ENCODE peak calls at places on chromosome 13, in seven cellular contexts. Z, F, S, I, V, Q and K are unnamed samples.

GRCh38 chr13:73778242-73778864 is 355.9 kb downstream of the KLF12 start:
- DNase-seq in V (no peak), S (no peak), F (no peak), Q (no peak), I (no peak), Z (no peak), K (no peak)

GRCh38 chr13:31452525-31452924 is 252.8 kb downstream of the B3GLCT start:
- DNase-seq in F (no peak), S (no peak), Z (no peak), V (no peak), I (no peak), Q (no peak), K (no peak)

GRCh38 chr13:74026753-74027152 is 107.5 kb downstream of the KLF12 start:
- DNase-seq in I (peak; percentile 57), V (no peak), Z (peak; percentile 62), S (peak; percentile 37), F (no peak), Q (no peak), K (no peak)

GRCh38 chr13:43293986-43294880 is 270.8 kb downstream of the DNAJC15 start:
- DNase-seq in F (no peak), S (peak; percentile 43), I (peak; percentile 56), Z (no peak), V (peak; percentile 95), Q (no peak), K (no peak)

GRCh38 chr13:42991892-42992584 is at the start of gene EPSTI1:
- DNase-seq in Z (peak; percentile 57), S (peak; percentile 74), Q (peak; percentile 65), V (peak; percentile 87), F (peak; percentile 66), I (peak; percentile 68), K (peak; percentile 66)

GRCh38 chr13:71712988-71713653 is 153.9 kb downstream of the DACH1 start:
- DNase-seq in S (no peak), Q (no peak), F (no peak), Z (no peak), V (peak; percentile 12), I (peak; percentile 1), K (no peak)

GRCh38 chr13:99086869-99087129 is 108.9 kb upstream of the DOCK9 start:
- DNase-seq in V (no peak), Q (no peak), Z (peak; percentile 21), F (peak; percentile 40), I (peak; percentile 30), S (no peak), K (peak; percentile 60)

GRCh38 chr13:65378943-65379519 is 1851.1 kb downstream of the PCDH9 start:
- DNase-seq in I (peak; percentile 32), Q (no peak), V (peak; percentile 1), S (peak; percentile 27), Z (no peak), F (no peak), K (no peak)

GRCh38 chr13:77720988-77721387 is 23.5 kb downstream of the SLAIN1 start:
- DNase-seq in Q (no peak), I (no peak), S (no peak), Z (no peak), V (no peak), F (no peak), K (no peak)

GRCh38 chr13:97781891-97782305 is 171.6 kb upstream of the IPO5 start:
- DNase-seq in Q (no peak), Z (no peak), V (no peak), S (no peak), I (peak; percentile 1), F (no peak), K (no peak)

GRCh38 chr13:49308104-49308875 is 60.6 kb downstream of the CDADC1 start:
- DNase-seq in S (peak; percentile 66), V (peak; percentile 62), Q (peak; percentile 71), Z (no peak), I (peak; percentile 55), F (peak; percentile 91), K (no peak)

GRCh38 chr13:107266657-107267056 is 698.7 kb upstream of the ARGLU1 start:
- DNase-seq in Z (no peak), Q (no peak), V (peak; percentile 23), S (no peak), I (no peak), F (no peak), K (no peak)

GRCh38 chr13:78478183-78478582 is 125.2 kb downstream of the POU4F1 start:
- DNase-seq in Q (no peak), I (no peak), F (no peak), V (no peak), Z (no peak), S (no peak), K (no peak)

GRCh38 chr13:40072663-40073120 is 417.2 kb downstream of the COG6 start:
- DNase-seq in V (no peak), F (no peak), I (no peak), Q (no peak), Z (no peak), S (no peak), K (no peak)

GRCh38 chr13:41613471-41613870 is 156.1 kb downstream of the RGCC start:
- DNase-seq in Z (no peak), Q (no peak), I (no peak), F (no peak), V (no peak), S (no peak), K (no peak)

GRCh38 chr13:98874029-98874397 is 103.9 kb downstream of the DOCK9 start:
- DNase-seq in F (no peak), Z (no peak), I (peak; percentile 13), Q (no peak), S (no peak), V (no peak), K (no peak)

GRCh38 chr13:81493144-81493543 is 1152.2 kb upstream of the SPRY2 start:
- DNase-seq in Q (no peak), S (no peak), V (no peak), F (no peak), Z (no peak), I (no peak), K (no peak)

GRCh38 chr13:106182404-106182803 is 353.1 kb downstream of the EFNB2 start:
- DNase-seq in F (no peak), S (peak; percentile 92), V (peak; percentile 91), Z (no peak), I (peak; percentile 96), Q (no peak), K (no peak)

GRCh38 chr13:79779061-79779460 is 298.1 kb downstream of the NDFIP2 start:
- DNase-seq in F (no peak), Z (no peak), I (no peak), S (no peak), V (no peak), Q (no peak), K (no peak)

GRCh38 chr13:79777504-79777903 is 296.5 kb downstream of the NDFIP2 start:
- DNase-seq in S (no peak), Q (no peak), F (no peak), I (no peak), Z (no peak), V (no peak), K (no peak)

GRCh38 chr13:79776538-79776937 is 295.6 kb downstream of the NDFIP2 start:
- DNase-seq in V (peak; percentile 55), I (peak; percentile 32), S (peak; percentile 50), Z (no peak), Q (no peak), F (no peak), K (no peak)

GRCh38 chr13:79772811-79773210 is 291.9 kb downstream of the NDFIP2 start:
- DNase-seq in F (no peak), Z (no peak), Q (no peak), I (no peak), S (no peak), V (no peak), K (no peak)

DNA sequence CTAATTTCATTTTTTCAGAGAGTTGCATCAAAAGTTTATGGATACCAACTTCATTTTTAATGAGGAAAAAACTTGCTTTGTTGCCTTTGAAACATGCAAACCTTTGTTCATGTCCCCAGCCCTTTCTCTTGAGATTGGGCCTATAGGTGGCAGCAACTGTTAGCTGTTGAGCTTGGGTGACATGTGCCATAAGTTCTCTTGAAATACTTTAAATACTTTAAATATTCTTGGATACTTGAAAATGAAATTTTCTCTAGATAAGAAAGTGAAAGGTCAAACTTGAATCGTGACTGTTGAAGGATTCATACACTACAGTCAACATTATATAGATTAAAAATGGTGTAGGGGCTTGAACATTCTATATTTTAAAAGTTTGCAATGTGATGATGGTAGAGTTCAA is 294.9 kb downstream of the NDFIP2 start:
- DNase-seq in S (peak; percentile 87), Z (no peak), I (peak; percentile 83), V (peak; percentile 73), F (no peak), Q (no peak), K (no peak)
- TF ChIP-seq CTCF in S (peak; percentile 81), Z (no peak), I (peak; percentile 74), V (peak; percentile 75), F (peak; percentile 75), Q (no peak), K (no peak)

DNA sequence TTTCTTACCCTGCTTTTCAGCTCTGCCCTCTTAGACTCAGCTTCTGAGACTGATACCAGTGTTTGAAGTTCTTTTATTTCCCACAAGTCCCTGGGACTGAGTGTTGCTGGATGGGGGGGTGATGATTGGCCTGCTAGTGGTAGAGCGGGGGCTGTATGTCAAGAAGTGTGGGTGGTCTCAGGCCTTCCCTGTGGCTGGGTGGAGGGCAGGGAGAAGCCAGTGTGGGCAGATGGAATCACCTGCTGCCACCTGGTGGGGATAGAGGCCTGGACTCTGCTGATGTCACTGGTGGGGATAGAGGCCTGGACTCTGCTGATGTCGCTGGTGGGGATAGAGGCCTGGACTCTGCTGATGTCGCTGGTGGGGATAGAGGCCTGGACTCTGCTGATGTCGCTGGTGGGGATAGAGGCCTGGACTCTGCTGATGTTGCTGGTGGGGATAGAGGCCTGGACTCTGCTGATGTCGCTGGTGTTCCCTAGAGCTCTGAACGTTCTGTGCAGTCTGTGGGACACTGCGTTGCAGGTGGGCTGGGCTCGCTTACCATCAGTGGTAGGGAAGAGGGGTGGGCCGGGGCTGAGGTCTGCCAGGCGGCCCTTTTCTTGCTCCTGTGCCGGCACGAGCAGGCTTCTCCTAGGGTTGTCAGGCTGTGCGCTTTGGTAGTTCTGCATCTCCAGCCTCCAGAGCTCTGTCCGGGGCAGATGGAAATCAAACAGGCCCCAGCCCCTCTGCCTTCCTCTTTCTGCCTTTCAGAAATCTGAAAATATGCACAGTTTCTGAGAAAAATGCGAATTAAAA is 101.3 kb downstream of the ARHGEF7 start:
- DNase-seq in S (peak; percentile 27), I (peak; percentile 46), V (peak; percentile 41), Q (no peak), Z (peak; percentile 32), F (no peak), K (no peak)
- TF ChIP-seq CTCF in S (peak; percentile 47), I (peak; percentile 31), V (peak; percentile 52), Q (no peak), Z (peak; percentile 65), F (peak; percentile 44), K (no peak)

DNA sequence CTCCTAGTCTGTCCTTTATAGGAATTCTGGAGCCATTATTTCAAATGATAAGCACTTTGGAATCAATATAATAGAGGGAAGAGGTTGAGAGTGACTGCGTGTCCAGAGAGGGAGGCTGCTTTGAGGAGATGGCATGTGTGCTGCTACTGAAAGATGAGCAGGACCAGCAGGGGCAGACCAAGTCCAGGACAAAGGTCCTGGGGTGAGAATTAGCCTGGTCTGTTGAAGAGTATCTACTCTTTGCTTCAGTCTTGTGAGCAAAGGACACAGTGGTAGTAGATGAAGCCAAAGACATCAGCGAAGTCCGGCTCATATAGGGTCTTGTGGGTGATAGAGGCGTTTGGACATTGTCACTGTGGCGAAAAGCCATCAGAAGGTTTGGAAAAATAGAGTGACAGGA is 21.1 kb downstream of the SGCG start:
- DNase-seq in Q (no peak), Z (no peak), S (no peak), F (no peak), I (no peak), V (no peak), K (no peak)
- TF ChIP-seq CTCF in Q (no peak), Z (no peak), S (no peak), F (no peak), I (no peak), V (no peak), K (no peak)

GRCh38 chr13:104204177-104204576 is 1138.0 kb upstream of the SLC10A2 start:
- DNase-seq in F (no peak), Z (no peak), V (no peak), Q (no peak), S (no peak), I (no peak), K (no peak)
- TF ChIP-seq CTCF in F (no peak), Z (no peak), V (no peak), Q (no peak), S (no peak), I (no peak), K (peak; percentile 25)